ENCODE peak calls at places on chromosomes 3 and 15, in ten cellular contexts. U, K, W, B, I, F, G, X, Z and M are unnamed samples.

GRCh38 chr3:191500892-191501291 is 39.9 kb downstream of the PYDC2 start:
- DNase-seq in U (no peak), K (no peak), W (no peak), B (no peak), I (no peak), F (no peak), G (no peak), X (no peak), Z (no peak), M (no peak)

GRCh38 chr3:183281126-183281797 is 28.2 kb downstream of the B3GNT5 start:
- DNase-seq in U (no peak), K (no peak), W (no peak), B (no peak), I (no peak), F (no peak), G (no peak), X (no peak), Z (no peak), M (no peak)

GRCh38 chr15:29529043-29529442 is 259.4 kb upstream of the NSMCE3 start:
- DNase-seq in U (no peak), K (no peak), W (no peak), B (no peak), I (no peak), F (no peak), G (no peak), X (no peak), Z (no peak), M (no peak)

GRCh38 chr15:100880139-100880896 is 687 bp downstream of the ALDH1A3 start:
- DNase-seq in U (no peak), K (no peak), W (no peak), B (no peak), I (no peak), F (peak), G (no peak), X (no peak), Z (no peak), M (no peak)

GRCh38 chr3:139052802-139053600 is 8.3 kb upstream of the PRR23C start:
- DNase-seq in U (no peak), K (no peak), W (no peak), B (no peak), I (no peak), F (no peak), G (no peak), X (no peak), Z (no peak), M (no peak)

GRCh38 chr15:92069308-92070244 is 216.1 kb downstream of the SLCO3A1 start:
- DNase-seq in U (peak), K (no peak), W (peak), B (peak), I (peak), F (no peak), G (no peak), X (peak), Z (peak), M (peak)

GRCh38 chr15:50764331-50765201 is 940 bp downstream of the SPPL2A start:
- DNase-seq in U (no peak), K (no peak), W (no peak), B (peak), I (no peak), F (no peak), G (no peak), X (no peak), Z (peak), M (no peak)

GRCh38 chr3:167723872-167724271 is 10.8 kb downstream of the PDCD10 start:
- DNase-seq in U (no peak), K (no peak), W (no peak), B (no peak), I (no peak), F (no peak), G (no peak), X (no peak), Z (no peak), M (no peak)

GRCh38 chr3:31361391-31362273 is 171.1 kb upstream of the STT3B start:
- DNase-seq in U (no peak), K (peak), W (no peak), B (peak), I (no peak), F (peak), G (no peak), X (no peak), Z (peak), M (no peak)

GRCh38 chr15:87736401-87736800 is 520.1 kb downstream of the NTRK3 start:
- DNase-seq in U (no peak), K (no peak), W (no peak), B (no peak), I (no peak), F (no peak), G (no peak), X (no peak), Z (peak), M (no peak)

GRCh38 chr15:47513496-47513895 is 203.8 kb upstream of the SEMA6D start:
- DNase-seq in U (no peak), K (no peak), W (no peak), B (no peak), I (no peak), F (no peak), G (no peak), X (no peak), Z (no peak), M (no peak)

GRCh38 chr3:195558602-195559001 is 15.5 kb upstream of the PPP1R2 start:
- DNase-seq in U (no peak), K (no peak), W (peak), B (peak), I (peak), F (peak), G (no peak), X (peak), Z (peak), M (no peak)

GRCh38 chr3:106454497-106454896 is 585.7 kb upstream of the CBLB start:
- DNase-seq in U (no peak), K (no peak), W (no peak), B (no peak), I (no peak), F (no peak), G (no peak), X (no peak), Z (no peak), M (no peak)

GRCh38 chr3:20511863-20512262 is 325.9 kb upstream of the SGO1 start:
- DNase-seq in U (no peak), K (peak), W (peak), B (peak), I (no peak), F (peak), G (no peak), X (no peak), Z (peak), M (peak)

GRCh38 chr3:66348696-66349095 is 127.9 kb downstream of the SLC25A26 start:
- DNase-seq in U (no peak), K (no peak), W (no peak), B (no peak), I (no peak), F (no peak), G (no peak), X (no peak), Z (no peak), M (no peak)
- H3K27ac ChIP-seq in U (no peak), K (no peak), W (no peak), B (no peak), I (no peak), F (no peak), G (no peak), X (no peak), Z (no peak), M (no peak)

GRCh38 chr3:73624363-73625123 is at the start of gene PDZRN3:
- DNase-seq in U (peak), K (peak), W (no peak), B (peak), I (peak), F (peak), G (no peak), X (peak), Z (peak), M (no peak)

GRCh38 chr3:73623996-73624362 is 762 bp downstream of the PDZRN3 start:
- DNase-seq in U (peak), K (no peak), W (no peak), B (peak), I (peak), F (peak), G (no peak), X (peak), Z (peak), M (no peak)

GRCh38 chr3:73622135-73622534 is 2.6 kb downstream of the PDZRN3 start:
- DNase-seq in U (peak), K (no peak), W (no peak), B (no peak), I (peak), F (peak), G (no peak), X (peak), Z (peak), M (no peak)

GRCh38 chr3:73625124-73625665 is 454 bp upstream of the PDZRN3 start:
- DNase-seq in U (peak), K (peak), W (no peak), B (no peak), I (peak), F (peak), G (no peak), X (no peak), Z (peak), M (no peak)

DNA sequence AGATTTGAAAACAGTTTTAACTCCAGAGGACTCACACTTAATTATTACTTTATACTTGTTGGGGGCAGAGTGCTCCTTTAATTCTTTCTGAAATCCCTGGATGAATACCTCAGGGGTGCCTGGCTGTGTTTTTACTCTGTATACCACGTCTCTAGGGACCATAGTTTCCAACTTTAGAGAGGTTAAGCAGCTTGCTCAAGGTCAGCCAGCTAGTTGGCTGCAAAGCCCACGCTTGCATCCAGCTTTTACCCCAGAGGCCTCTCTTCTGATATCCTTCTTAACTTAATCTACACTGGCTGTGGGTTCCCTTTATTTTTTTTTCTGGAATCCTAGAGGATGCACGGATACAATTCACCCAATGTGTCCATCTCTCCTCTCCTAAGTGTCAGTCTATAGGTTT is 1.4 kb downstream of the PDZRN3 start:
- DNase-seq in U (peak), K (no peak), W (no peak), B (no peak), I (no peak), F (no peak), G (no peak), X (no peak), Z (peak), M (no peak)
- H3K27ac ChIP-seq in U (peak), K (no peak), W (no peak), B (no peak), I (peak), F (no peak), G (peak), X (peak), Z (peak), M (no peak)

DNA sequence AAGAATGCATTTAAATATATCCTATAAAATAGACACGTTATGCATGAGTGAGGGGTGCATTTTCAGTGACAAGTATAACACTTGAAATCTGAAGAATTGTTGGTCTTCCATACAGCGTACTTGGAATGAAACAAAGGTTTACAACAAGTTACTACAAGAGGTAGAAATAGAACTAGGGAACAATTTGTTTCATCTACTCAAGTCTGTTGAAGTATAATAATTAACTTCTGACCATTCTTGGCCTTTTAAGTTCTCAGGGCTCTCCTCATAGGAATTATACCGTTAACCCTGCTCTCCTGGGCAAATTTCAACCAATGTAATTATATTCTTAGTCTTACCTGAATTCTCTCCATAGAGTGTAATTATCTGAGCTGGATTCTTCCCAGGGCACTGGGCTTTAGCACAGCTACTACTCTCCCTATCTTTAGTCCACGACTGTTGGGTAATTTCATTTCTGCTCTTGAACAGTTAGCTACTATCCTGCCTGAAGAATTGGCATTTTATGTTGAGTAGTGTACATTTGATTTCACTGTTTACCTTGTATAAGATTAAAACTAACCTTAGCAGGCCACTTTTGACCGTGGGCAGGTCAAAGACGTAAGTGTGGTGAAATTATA is 100.6 kb downstream of the UBE2E2 start:
- DNase-seq in U (no peak), K (no peak), W (no peak), B (no peak), I (no peak), F (no peak), G (no peak), X (no peak), Z (no peak), M (no peak)
- H3K27ac ChIP-seq in U (no peak), K (no peak), W (no peak), B (no peak), I (no peak), F (no peak), G (no peak), X (no peak), Z (no peak), M (no peak)

DNA sequence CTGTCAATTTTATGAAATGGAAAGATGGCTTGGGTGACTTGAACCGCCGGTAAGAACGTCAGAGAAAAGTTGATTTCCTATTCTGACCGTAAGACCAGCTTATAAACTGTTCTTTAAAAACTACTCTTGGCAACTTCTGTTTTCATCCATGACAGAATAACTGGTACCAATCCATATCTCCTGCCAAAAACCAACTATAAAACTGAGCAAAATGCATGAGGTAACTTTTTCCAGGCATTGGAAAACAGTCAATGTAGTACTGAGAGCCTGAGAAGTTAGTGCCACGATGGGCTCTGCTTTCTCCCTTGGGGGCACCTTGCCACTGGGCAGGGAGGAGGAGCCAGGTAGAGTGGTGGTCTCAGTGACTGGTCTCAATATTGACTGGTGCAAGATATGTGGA is 615.2 kb upstream of the TBL1XR1 start:
- DNase-seq in U (no peak), K (no peak), W (no peak), B (no peak), I (no peak), F (no peak), G (no peak), X (no peak), Z (no peak), M (no peak)
- H3K27ac ChIP-seq in U (no peak), K (no peak), W (peak), B (no peak), I (no peak), F (no peak), G (no peak), X (no peak), Z (peak), M (no peak)

DNA sequence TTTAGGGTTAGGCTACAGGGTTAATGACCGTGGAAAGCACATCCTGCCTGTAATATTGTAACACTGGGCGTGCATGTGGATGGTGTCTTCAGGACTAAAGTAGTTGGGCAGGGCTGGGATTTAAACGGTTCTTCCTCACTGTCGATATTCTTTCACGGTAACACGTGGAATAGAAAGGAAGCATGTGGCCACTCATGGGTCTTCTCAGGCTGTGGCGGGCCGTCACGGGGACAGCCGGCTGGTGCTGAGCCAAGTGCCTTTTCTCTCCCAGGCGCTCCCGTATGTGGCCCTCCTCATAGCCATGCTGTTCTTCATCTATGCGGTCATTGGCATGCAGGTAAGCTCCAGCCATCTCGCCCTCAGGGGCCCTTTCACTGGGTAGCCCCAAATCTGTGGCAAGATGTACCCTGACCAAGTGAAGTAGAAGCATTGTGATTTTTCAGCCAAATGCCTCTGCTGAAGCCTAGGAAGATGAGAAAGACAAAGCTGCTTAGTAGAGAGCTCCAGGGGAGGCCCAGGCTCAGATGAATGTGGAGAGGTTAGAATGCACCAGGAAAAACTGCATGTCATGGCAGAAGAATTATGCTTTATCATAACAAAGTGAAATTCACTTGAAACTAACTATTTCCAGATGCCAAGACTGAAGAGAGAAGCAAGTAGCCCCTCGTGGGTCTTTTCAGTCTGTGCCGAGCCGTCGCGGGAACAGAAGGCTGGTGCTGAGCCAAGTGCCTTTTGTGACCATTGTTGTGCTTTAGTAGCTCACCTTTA is 73.5 kb downstream of the CHDH start:
- DNase-seq in U (no peak), K (no peak), W (no peak), B (no peak), I (no peak), F (no peak), G (no peak), X (no peak), Z (peak), M (no peak)
- H3K27ac ChIP-seq in U (no peak), K (no peak), W (no peak), B (no peak), I (no peak), F (no peak), G (no peak), X (no peak), Z (peak), M (no peak)

GRCh38 chr15:70269991-70270751 is 172.5 kb upstream of the TLE3 start:
- DNase-seq in U (peak), K (no peak), W (no peak), B (no peak), I (no peak), F (no peak), G (no peak), X (peak), Z (no peak), M (no peak)

GRCh38 chr15:70269331-70269911 is 171.7 kb upstream of the TLE3 start:
- DNase-seq in U (no peak), K (no peak), W (no peak), B (no peak), I (no peak), F (no peak), G (no peak), X (no peak), Z (no peak), M (no peak)

GRCh38 chr15:70271422-70272088 is 173.8 kb upstream of the TLE3 start:
- DNase-seq in U (no peak), K (peak), W (peak), B (peak), I (no peak), F (no peak), G (no peak), X (peak), Z (peak), M (peak)

GRCh38 chr15:70268698-70269251 is 171.1 kb upstream of the TLE3 start:
- DNase-seq in U (no peak), K (no peak), W (no peak), B (no peak), I (no peak), F (no peak), G (no peak), X (no peak), Z (no peak), M (no peak)

GRCh38 chr15:70270752-70271111 is 173.0 kb upstream of the TLE3 start:
- DNase-seq in U (no peak), K (no peak), W (no peak), B (no peak), I (no peak), F (no peak), G (no peak), X (no peak), Z (no peak), M (no peak)
- H3K27ac ChIP-seq in U (no peak), K (no peak), W (peak), B (no peak), I (no peak), F (no peak), G (peak), X (no peak), Z (no peak), M (no peak)